ENCODE peak calls at places on chromosomes 2 and 18, in six cellular contexts. C is Panc1; L is B cell; O is foreskin fibroblast; E is tibial artery; Y is CD4-positive, alpha-beta T cell. Q is an unnamed sample.
A peak's percentile ranks its signal among the peaks of the same experiment; 100 is the strongest.

GRCh38 chr18:49647496-49648168 is 85.8 kb downstream of the LIPG start:
- DNase-seq in C (no peak), L (no peak), O (peak; percentile 61), E (no peak), Y (no peak), Q (no peak)

GRCh38 chr2:44171018-44171417 is 2.3 kb downstream of the PPM1B start:
- DNase-seq in C (no peak), L (no peak), O (peak; percentile 23), E (no peak), Y (no peak), Q (no peak)

GRCh38 chr2:163345795-163346573 is 389.8 kb downstream of the FIGN start:
- DNase-seq in C (peak; percentile 81), L (peak; percentile 51), O (peak; percentile 5), E (no peak), Y (no peak), Q (no peak)

GRCh38 chr2:141423212-141423611 is 707.6 kb downstream of the LRP1B start:
- DNase-seq in C (no peak), L (no peak), O (no peak), E (no peak), Y (no peak), Q (no peak)

GRCh38 chr2:1856922-1857321 is 112.6 kb upstream of the PXDN start:
- DNase-seq in C (no peak), L (no peak), O (no peak), E (no peak), Y (no peak), Q (no peak)

GRCh38 chr2:121372082-121372481 is 87.1 kb upstream of the TFCP2L1 start:
- DNase-seq in C (no peak), L (no peak), O (no peak), E (no peak), Y (no peak), Q (no peak)

GRCh38 chr18:56001576-56001975 is 413.6 kb upstream of the TCF4 start:
- DNase-seq in C (no peak), L (no peak), O (no peak), E (no peak), Y (no peak), Q (no peak)

GRCh38 chr2:143907801-143908200 is 612.1 kb downstream of the ZEB2 start:
- DNase-seq in C (no peak), L (no peak), O (peak; percentile 67), E (no peak), Y (no peak), Q (no peak)

GRCh38 chr18:3692113-3692621 is 242.2 kb downstream of the TGIF1 start:
- DNase-seq in C (no peak), L (no peak), O (no peak), E (no peak), Y (no peak), Q (no peak)

GRCh38 chr2:180656455-180656847 is 324.0 kb upstream of the UBE2E3 start:
- DNase-seq in C (peak; percentile 61), L (no peak), O (peak; percentile 72), E (no peak), Y (no peak), Q (no peak)

GRCh38 chr2:144382848-144383247 is 137.1 kb downstream of the ZEB2 start:
- DNase-seq in C (no peak), L (peak; percentile 72), O (no peak), E (no peak), Y (no peak), Q (no peak)

GRCh38 chr2:196967126-196967525 is 40.6 kb upstream of the PGAP1 start:
- DNase-seq in C (no peak), L (no peak), O (peak; percentile 62), E (no peak), Y (no peak), Q (no peak)

GRCh38 chr2:198162276-198162675 is 357.9 kb downstream of the PLCL1 start:
- DNase-seq in C (no peak), L (no peak), O (no peak), E (no peak), Y (no peak), Q (no peak)

GRCh38 chr18:48979944-48980890 is 29.5 kb upstream of the SMAD7 start:
- DNase-seq in C (no peak), L (no peak), O (no peak), E (no peak), Y (no peak), Q (peak; percentile 78)

GRCh38 chr2:160367887-160368286 is 125.7 kb downstream of the RBMS1 start:
- DNase-seq in C (no peak), L (no peak), O (peak; percentile 89), E (no peak), Y (no peak), Q (peak; percentile 61)

GRCh38 chr2:39264733-39265132 is 21.0 kb upstream of the CDKL4 start:
- DNase-seq in C (no peak), L (peak; percentile 38), O (no peak), E (no peak), Y (no peak), Q (no peak)

GRCh38 chr2:129255610-129256313 is 723.7 kb upstream of the RAB6C start:
- DNase-seq in C (no peak), L (no peak), O (no peak), E (no peak), Y (no peak), Q (no peak)

GRCh38 chr2:100008960-100009359 is 133.4 kb downstream of the AFF3 start:
- DNase-seq in C (no peak), L (no peak), O (no peak), E (no peak), Y (no peak), Q (no peak)

GRCh38 chr18:63098014-63098981 is 221.3 kb downstream of the BCL2 start:
- DNase-seq in C (no peak), L (no peak), O (no peak), E (no peak), Y (peak; percentile 23), Q (no peak)

GRCh38 chr2:228545749-228546148 is 364.3 kb upstream of the SPHKAP start:
- DNase-seq in C (no peak), L (no peak), O (no peak), E (no peak), Y (no peak), Q (no peak)

GRCh38 chr2:41194235-41194634 is 742.3 kb upstream of the SLC8A1 start:
- DNase-seq in C (no peak), L (no peak), O (peak; percentile 56), E (no peak), Y (no peak), Q (no peak)

GRCh38 chr2:120730053-120730439 is 5.6 kb upstream of the GLI2 start:
- DNase-seq in C (no peak), L (no peak), O (no peak), E (peak; percentile 24), Y (no peak), Q (no peak)

GRCh38 chr2:44267269-44268258 is 7.7 kb upstream of the SLC3A1 start:
- DNase-seq in C (no peak), L (no peak), O (no peak), E (peak; percentile 90), Y (no peak), Q (no peak)

GRCh38 chr2:233141888-233142287 is 81.7 kb downstream of the INPP5D start:
- DNase-seq in C (no peak), L (no peak), O (no peak), E (no peak), Y (no peak), Q (no peak)

GRCh38 chr2:98455494-98455976 is 10.9 kb downstream of the INPP4A start:
- DNase-seq in C (no peak), L (peak; percentile 55), O (no peak), E (no peak), Y (no peak), Q (no peak)

GRCh38 chr18:35634376-35634775 is 52.8 kb downstream of the GALNT1 start:
- DNase-seq in C (no peak), L (no peak), O (peak; percentile 54), E (no peak), Y (no peak), Q (no peak)

GRCh38 chr18:78683191-78684010 is 296.2 kb upstream of the SALL3 start:
- DNase-seq in C (no peak), L (no peak), O (no peak), E (no peak), Y (no peak), Q (no peak)

GRCh38 chr18:9831046-9831722 is 54.6 kb upstream of the TXNDC2 start:
- DNase-seq in C (no peak), L (no peak), O (no peak), E (no peak), Y (no peak), Q (no peak)
- TF ChIP-seq CTCF in C (no peak), L (no peak), O (no peak), E (peak; percentile 45), Y (no peak), Q (no peak)

GRCh38 chr2:45439788-45440773 is 171.0 kb downstream of the SRBD1 start:
- DNase-seq in C (peak; percentile 5), L (no peak), O (no peak), E (no peak), Y (no peak), Q (no peak)
- TF ChIP-seq CTCF in C (peak; percentile 34), L (no peak), O (no peak), E (no peak), Y (no peak), Q (no peak)

GRCh38 chr2:168182850-168183249 is 64.5 kb downstream of the STK39 start:
- DNase-seq in C (no peak), L (no peak), O (no peak), E (no peak), Y (no peak), Q (no peak)
- TF ChIP-seq CTCF in C (no peak), L (no peak), O (no peak), E (no peak), Y (no peak), Q (no peak)

GRCh38 chr2:174336403-174337336 is 1.9 kb downstream of the SP9 start:
- DNase-seq in C (no peak), L (peak; percentile 86), O (no peak), E (no peak), Y (no peak), Q (no peak)
- TF ChIP-seq CTCF in C (no peak), L (peak; percentile 26), O (no peak), E (no peak), Y (peak; percentile 13), Q (peak; percentile 37)

GRCh38 chr2:236585966-236586365 is 16.3 kb downstream of the ACKR3 start:
- DNase-seq in C (no peak), L (no peak), O (no peak), E (no peak), Y (no peak), Q (no peak)

GRCh38 chr2:236581546-236581945 is 11.9 kb downstream of the ACKR3 start:
- DNase-seq in C (no peak), L (no peak), O (no peak), E (no peak), Y (no peak), Q (no peak)

GRCh38 chr2:236583621-236584203 is 14.1 kb downstream of the ACKR3 start:
- DNase-seq in C (no peak), L (no peak), O (no peak), E (peak; percentile 53), Y (no peak), Q (no peak)

GRCh38 chr2:236582968-236583367 is 13.3 kb downstream of the ACKR3 start:
- DNase-seq in C (no peak), L (no peak), O (no peak), E (no peak), Y (no peak), Q (no peak)

GRCh38 chr2:236584521-236585384 is 15.1 kb downstream of the ACKR3 start:
- DNase-seq in C (no peak), L (no peak), O (no peak), E (peak; percentile 32), Y (no peak), Q (no peak)
- TF ChIP-seq CTCF in C (no peak), L (no peak), O (no peak), E (no peak), Y (no peak), Q (no peak)

Q was measured in CD14-positive monocyte.